ENCODE peak calls at places on chromosomes 2 and 18, in eight cellular contexts. P, Z, X, N, L, D, S and U are unnamed samples.

GRCh38 chr18:36527025-36527424 is 229.5 kb downstream of the FHOD3 start:
- DNase-seq in P (no peak), Z (no peak), X (no peak), N (peak), L (no peak), D (no peak), S (no peak), U (no peak)

GRCh38 chr2:22450831-22451230 is 934.1 kb upstream of the KLHL29 start:
- DNase-seq in P (no peak), Z (no peak), X (peak), N (no peak), L (no peak), D (no peak), S (no peak), U (no peak)

GRCh38 chr2:95359501-95359930 is 43.0 kb upstream of the FAHD2A start:
- DNase-seq in P (no peak), Z (no peak), X (no peak), N (no peak), L (no peak), D (no peak), S (no peak), U (no peak)

GRCh38 chr2:204842731-204843490 is 297.6 kb downstream of the PARD3B start:
- DNase-seq in P (peak), Z (no peak), X (no peak), N (peak), L (peak), D (peak), S (no peak), U (peak)

GRCh38 chr18:42113529-42114191 is 158.6 kb downstream of the PIK3C3 start:
- DNase-seq in P (no peak), Z (no peak), X (no peak), N (peak), L (peak), D (no peak), S (no peak), U (peak)

GRCh38 chr18:47772374-47773248 is 157.8 kb downstream of the SMAD2 start:
- DNase-seq in P (peak), Z (peak), X (no peak), N (peak), L (peak), D (no peak), S (peak), U (no peak)

GRCh38 chr2:96507957-96508520 is 2.9 kb upstream of the NEURL3 start:
- DNase-seq in P (peak), Z (peak), X (no peak), N (peak), L (peak), D (peak), S (peak), U (no peak)

GRCh38 chr2:232321156-232321816 is 57.3 kb upstream of the ALPP start:
- DNase-seq in P (no peak), Z (peak), X (no peak), N (no peak), L (no peak), D (peak), S (peak), U (no peak)

GRCh38 chr2:151560289-151560688 is 150.6 kb downstream of the RIF1 start:
- DNase-seq in P (peak), Z (no peak), X (no peak), N (peak), L (peak), D (peak), S (no peak), U (no peak)

GRCh38 chr2:62939735-62940491 is 110.7 kb upstream of the OTX1 start:
- DNase-seq in P (no peak), Z (no peak), X (no peak), N (peak), L (peak), D (no peak), S (no peak), U (peak)

GRCh38 chr2:126299469-126299976 is 356.4 kb upstream of the GYPC start:
- DNase-seq in P (no peak), Z (no peak), X (no peak), N (no peak), L (no peak), D (no peak), S (no peak), U (no peak)